ENCODE peak calls at places on chromosomes 4 and X, in seven cellular contexts. C is foreskin fibroblast, X is brain microvascular endothelial cell, B is epithelial cell of proximal tubule, U is cardiac fibroblast, R is endothelial cell, Y is bronchial epithelial cell. L is an unnamed sample.

GRCh38 chr4:3372264-3372932 is 69.4 kb upstream of the HGFAC start:
- DNase-seq in C (no peak), X (no peak), B (no peak), U (no peak), R (no peak), Y (no peak), L (no peak)

GRCh38 chrX:125826080-125826479 is 340.0 kb downstream of the DCAF12L2 start:
- DNase-seq in C (no peak), X (no peak), B (no peak), U (no peak), R (no peak), Y (no peak), L (no peak)

GRCh38 chr4:183249854-183250253 is 70.2 kb downstream of the CLDN22 start:
- DNase-seq in C (peak; percentile 29), X (peak; percentile 43), B (no peak), U (peak; percentile 63), R (peak; percentile 35), Y (peak; percentile 27), L (no peak)

GRCh38 chr4:109816082-109816442 is 500 bp downstream of the GAR1 start:
- DNase-seq in C (no peak), X (no peak), B (no peak), U (peak; percentile 6), R (peak; percentile 18), Y (no peak), L (no peak)

GRCh38 chr4:114512595-114513295 is 85.9 kb upstream of the UGT8 start:
- DNase-seq in C (no peak), X (no peak), B (no peak), U (no peak), R (no peak), Y (peak; percentile 94), L (no peak)

GRCh38 chr4:17680985-17681920 is 66.8 kb downstream of the MED28 start:
- DNase-seq in C (no peak), X (no peak), B (no peak), U (no peak), R (no peak), Y (no peak), L (no peak)

GRCh38 chr4:156751486-156751885 is 220.1 kb downstream of the PDGFC start:
- DNase-seq in C (peak; percentile 60), X (peak; percentile 20), B (no peak), U (peak; percentile 62), R (no peak), Y (peak; percentile 62), L (no peak)

GRCh38 chrX:136780738-136781137 is at the start of gene ARHGEF6:
- DNase-seq in C (peak; percentile 27), X (no peak), B (no peak), U (peak; percentile 29), R (no peak), Y (no peak), L (no peak)

GRCh38 chr4:22190855-22191254 is 242.3 kb upstream of the KCNIP4 start:
- DNase-seq in C (peak; percentile 66), X (peak; percentile 90), B (peak; percentile 79), U (peak; percentile 67), R (no peak), Y (peak; percentile 85), L (no peak)

GRCh38 chr4:15027921-15028435 is 25.7 kb downstream of the CPEB2 start:
- DNase-seq in C (no peak), X (no peak), B (no peak), U (peak; percentile 45), R (no peak), Y (no peak), L (no peak)

GRCh38 chrX:49129427-49129826 is 5.9 kb upstream of the GPKOW start:
- DNase-seq in C (no peak), X (no peak), B (no peak), U (no peak), R (no peak), Y (no peak), L (no peak)

GRCh38 chrX:46554942-46555341 is 9.7 kb upstream of the ZNF674 start:
- DNase-seq in C (no peak), X (no peak), B (no peak), U (peak; percentile 60), R (no peak), Y (peak; percentile 36), L (no peak)

GRCh38 chrX:460823-461640 is 74.3 kb upstream of the PPP2R3B start:
- DNase-seq in C (no peak), X (no peak), B (no peak), U (no peak), R (no peak), Y (no peak), L (no peak)

GRCh38 chr4:70721747-70722146 is at the start of gene RUFY3:
- DNase-seq in C (peak; percentile 92), X (peak; percentile 87), B (peak; percentile 41), U (peak; percentile 95), R (no peak), Y (no peak), L (no peak)

GRCh38 chrX:66638591-66639500 is at the start of gene EDA2R:
- DNase-seq in C (peak; percentile 86), X (peak; percentile 77), B (peak; percentile 43), U (peak; percentile 90), R (peak; percentile 30), Y (peak; percentile 88), L (peak; percentile 39)

GRCh38 chrX:141952603-141953002 is 48.9 kb downstream of the MAGEC1 start:
- DNase-seq in C (no peak), X (no peak), B (no peak), U (no peak), R (no peak), Y (no peak), L (no peak)

GRCh38 chr4:26503427-26503826 is 13.1 kb upstream of the CCKAR start:
- DNase-seq in C (no peak), X (no peak), B (no peak), U (no peak), R (no peak), Y (no peak), L (no peak)

GRCh38 chr4:87165886-87166285 is 54.5 kb downstream of the KLHL8 start:
- DNase-seq in C (no peak), X (no peak), B (no peak), U (no peak), R (no peak), Y (no peak), L (no peak)

GRCh38 chrX:56733459-56734046 is 4.5 kb downstream of the NBDY start:
- DNase-seq in C (peak; percentile 9), X (peak; percentile 54), B (no peak), U (peak; percentile 73), R (peak; percentile 47), Y (peak; percentile 55), L (no peak)

GRCh38 chr4:26124753-26125236 is 196.0 kb upstream of the RBPJ start:
- DNase-seq in C (peak; percentile 53), X (no peak), B (no peak), U (peak; percentile 32), R (no peak), Y (peak; percentile 36), L (no peak)

GRCh38 chr4:100299019-100299418 is 108.8 kb upstream of the DDIT4L start:
- DNase-seq in C (peak; percentile 89), X (peak; percentile 93), B (peak; percentile 74), U (peak; percentile 99), R (no peak), Y (peak; percentile 80), L (no peak)

GRCh38 chrX:48523682-48524081 is 2.1 kb downstream of the EBP start:
- DNase-seq in C (no peak), X (no peak), B (no peak), U (no peak), R (no peak), Y (no peak), L (no peak)

GRCh38 chr4:9987749-9988346 is 33.4 kb downstream of the SLC2A9 start:
- DNase-seq in C (no peak), X (no peak), B (no peak), U (no peak), R (no peak), Y (no peak), L (no peak)

GRCh38 chr4:118821590-118822293 is 14.2 kb downstream of the SEC24D start:
- DNase-seq in C (no peak), X (no peak), B (no peak), U (peak; percentile 46), R (no peak), Y (peak; percentile 18), L (no peak)

GRCh38 chr4:188780686-188781085 is 641.4 kb downstream of the TRIML1 start:
- DNase-seq in C (no peak), X (peak; percentile 16), B (no peak), U (peak; percentile 17), R (no peak), Y (no peak), L (no peak)

GRCh38 chrX:71913156-71913950 is 2.7 kb downstream of the NHSL2 start:
- DNase-seq in C (no peak), X (no peak), B (no peak), U (no peak), R (no peak), Y (no peak), L (no peak)

GRCh38 chrX:1165535-1166196 is 46.8 kb downstream of the CRLF2 start:
- DNase-seq in C (no peak), X (no peak), B (no peak), U (peak; percentile 20), R (no peak), Y (no peak), L (no peak)

GRCh38 chr4:153537493-153537960 is 71.4 kb downstream of the TMEM131L start:
- DNase-seq in C (no peak), X (no peak), B (no peak), U (no peak), R (no peak), Y (no peak), L (no peak)

GRCh38 chr4:104146048-104146447 is 348.6 kb downstream of the CXXC4 start:
- DNase-seq in C (no peak), X (no peak), B (no peak), U (no peak), R (no peak), Y (no peak), L (no peak)

GRCh38 chr4:81919238-81919637 is 447.5 kb upstream of the RASGEF1B start:
- DNase-seq in C (no peak), X (peak; percentile 2), B (peak; percentile 25), U (peak; percentile 1), R (peak; percentile 17), Y (peak; percentile 23), L (no peak)
- TF ChIP-seq CTCF in C (no peak), X (peak; percentile 35), B (peak; percentile 79), U (no peak), R (peak; percentile 30), Y (peak; percentile 33), L (no peak)

GRCh38 chr4:86131456-86131855 is 228.4 kb downstream of the MAPK10 start:
- DNase-seq in C (no peak), X (no peak), B (no peak), U (no peak), R (no peak), Y (no peak), L (no peak)
- TF ChIP-seq CTCF in C (no peak), X (no peak), B (no peak), U (no peak), R (no peak), Y (no peak), L (no peak)

GRCh38 chrX:154715825-154716224 is 35.1 kb downstream of the GAB3 start:
- DNase-seq in C (no peak), X (no peak), B (no peak), U (no peak), R (no peak), Y (no peak), L (no peak)
- TF ChIP-seq CTCF in C (no peak), X (peak; percentile 9), B (peak; percentile 13), U (no peak), R (no peak), Y (no peak), L (no peak)

DNA sequence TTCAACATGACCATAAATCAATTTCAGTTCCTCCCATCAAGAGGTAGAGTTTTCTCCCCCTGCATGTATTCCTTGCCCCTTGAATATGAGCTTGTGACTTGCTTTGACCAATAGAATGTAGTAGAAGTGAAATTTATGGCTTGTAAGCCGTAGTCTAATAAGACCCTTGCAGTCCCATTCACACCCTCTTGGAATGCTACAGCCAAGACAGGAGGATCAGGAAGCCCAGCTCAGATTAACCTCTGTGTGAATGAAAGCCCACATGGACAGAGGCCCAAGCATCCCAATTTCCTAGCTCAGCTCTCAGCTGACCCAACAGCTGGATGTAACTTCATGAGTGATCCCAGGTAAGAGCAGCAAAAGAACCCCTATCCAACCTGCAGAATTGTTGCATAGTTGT is 12.8 kb upstream of the PPM1K start:
- DNase-seq in C (no peak), X (no peak), B (no peak), U (no peak), R (no peak), Y (no peak), L (no peak)
- TF ChIP-seq CTCF in C (no peak), X (no peak), B (no peak), U (no peak), R (no peak), Y (no peak), L (no peak)